ENCODE peak calls at places on chromosome 4, in eight cellular contexts. W, H, X, R, A, D, C and F are unnamed samples.
A peak's percentile ranks its signal among the peaks of the same experiment; 100 is the strongest.

GRCh38 chr4:36485885-36486284 is 204.5 kb downstream of the DTHD1 start:
- DNase-seq in W (no peak), H (no peak), X (no peak), R (no peak), A (no peak), D (no peak), C (no peak), F (no peak)

GRCh38 chr4:95428216-95429085 is 120.3 kb downstream of the UNC5C start:
- DNase-seq in W (no peak), H (no peak), X (no peak), R (no peak), A (no peak), D (peak; percentile 5), C (no peak), F (no peak)

GRCh38 chr4:104491826-104492771 is 2.6 kb downstream of the CXXC4 start:
- DNase-seq in W (peak; percentile 74), H (no peak), X (peak; percentile 54), R (no peak), A (peak; percentile 4), D (peak; percentile 1), C (peak; percentile 9), F (no peak)

GRCh38 chr4:18155062-18156041 is 133.8 kb upstream of the LCORL start:
- DNase-seq in W (no peak), H (no peak), X (no peak), R (no peak), A (no peak), D (no peak), C (no peak), F (no peak)

GRCh38 chr4:119559044-119559647 is 69.5 kb downstream of the PDE5A start:
- DNase-seq in W (peak; percentile 66), H (no peak), X (peak; percentile 57), R (peak; percentile 12), A (peak; percentile 4), D (peak; percentile 79), C (no peak), F (peak; percentile 70)

GRCh38 chr4:169933531-169933930 is 92.7 kb downstream of the MFAP3L start:
- DNase-seq in W (no peak), H (no peak), X (no peak), R (no peak), A (no peak), D (no peak), C (no peak), F (no peak)

GRCh38 chr4:30847157-30847556 is 127.0 kb downstream of the PCDH7 start:
- DNase-seq in W (peak; percentile 66), H (no peak), X (no peak), R (no peak), A (no peak), D (no peak), C (no peak), F (no peak)

GRCh38 chr4:82906469-82906868 is 5.9 kb downstream of the THAP9 start:
- DNase-seq in W (no peak), H (no peak), X (no peak), R (no peak), A (no peak), D (no peak), C (no peak), F (no peak)

GRCh38 chr4:15003891-15004700 is 1.8 kb downstream of the CPEB2 start:
- DNase-seq in W (peak; percentile 38), H (peak; percentile 49), X (peak; percentile 42), R (no peak), A (no peak), D (peak; percentile 37), C (peak; percentile 45), F (peak; percentile 9)

GRCh38 chr4:76448211-76448610 is 13.2 kb downstream of the SHROOM3 start:
- DNase-seq in W (no peak), H (no peak), X (no peak), R (no peak), A (no peak), D (no peak), C (no peak), F (no peak)

GRCh38 chr4:97720869-97721432 is 422.3 kb downstream of the STPG2 start:
- DNase-seq in W (peak; percentile 41), H (no peak), X (peak; percentile 67), R (peak; percentile 54), A (no peak), D (peak; percentile 56), C (no peak), F (no peak)

GRCh38 chr4:138308421-138308820 is 66.3 kb upstream of the SLC7A11 start:
- DNase-seq in W (no peak), H (no peak), X (peak; percentile 97), R (no peak), A (no peak), D (peak; percentile 13), C (no peak), F (peak; percentile 18)

GRCh38 chr4:29002151-29002550 is 1718.0 kb upstream of the PCDH7 start:
- DNase-seq in W (peak; percentile 55), H (no peak), X (no peak), R (no peak), A (no peak), D (no peak), C (no peak), F (no peak)

GRCh38 chr4:87662871-87663270 is 12.8 kb downstream of the DMP1 start:
- DNase-seq in W (no peak), H (no peak), X (no peak), R (no peak), A (no peak), D (no peak), C (no peak), F (no peak)

GRCh38 chr4:83334425-83335241 is at the start of gene HPSE:
- DNase-seq in W (peak; percentile 93), H (peak; percentile 88), X (peak; percentile 87), R (peak; percentile 49), A (peak; percentile 50), D (peak; percentile 93), C (peak; percentile 95), F (peak; percentile 50)

GRCh38 chr4:81227138-81227537 is 12.1 kb upstream of the PRKG2 start:
- DNase-seq in W (no peak), H (no peak), X (no peak), R (no peak), A (no peak), D (no peak), C (no peak), F (no peak)

GRCh38 chr4:140296335-140296753 is 77.1 kb upstream of the SCOC start:
- DNase-seq in W (no peak), H (peak; percentile 29), X (peak; percentile 63), R (peak; percentile 27), A (peak; percentile 36), D (peak; percentile 75), C (peak; percentile 40), F (peak; percentile 97)

GRCh38 chr4:139084425-139085093 is 69.0 kb downstream of the NOCT start:
- DNase-seq in W (no peak), H (no peak), X (no peak), R (no peak), A (peak; percentile 60), D (no peak), C (no peak), F (no peak)

GRCh38 chr4:93414041-93414440 is 414.5 kb upstream of the ATOH1 start:
- DNase-seq in W (no peak), H (no peak), X (no peak), R (no peak), A (no peak), D (no peak), C (no peak), F (no peak)

GRCh38 chr4:164221631-164222030 is 532.3 kb upstream of the SMIM31 start:
- DNase-seq in W (no peak), H (no peak), X (peak; percentile 53), R (peak; percentile 61), A (no peak), D (no peak), C (no peak), F (no peak)

GRCh38 chr4:38805530-38806145 is 1.0 kb upstream of the TLR1 start:
- DNase-seq in W (no peak), H (no peak), X (no peak), R (no peak), A (no peak), D (peak; percentile 39), C (peak; percentile 48), F (no peak)

GRCh38 chr4:150212927-150213326 is 134.7 kb downstream of the DCLK2 start:
- DNase-seq in W (no peak), H (no peak), X (peak; percentile 94), R (no peak), A (no peak), D (no peak), C (no peak), F (no peak)

GRCh38 chr4:185463541-185463940 is 8.0 kb downstream of the CCDC110 start:
- DNase-seq in W (no peak), H (no peak), X (no peak), R (no peak), A (no peak), D (no peak), C (no peak), F (no peak)

GRCh38 chr4:121229993-121230392 is 65.9 kb upstream of the TNIP3 start:
- DNase-seq in W (no peak), H (no peak), X (no peak), R (no peak), A (no peak), D (no peak), C (no peak), F (no peak)

GRCh38 chr4:89799071-89799470 is 37.9 kb downstream of the SNCA start:
- DNase-seq in W (no peak), H (no peak), X (no peak), R (no peak), A (no peak), D (no peak), C (no peak), F (no peak)

GRCh38 chr4:26424143-26424542 is 66.1 kb downstream of the CCKAR start:
- DNase-seq in W (no peak), H (no peak), X (no peak), R (no peak), A (no peak), D (no peak), C (no peak), F (no peak)
- H3K4me3 ChIP-seq in W (no peak overlapping the region), H (no peak overlapping the region), X (no peak overlapping the region), R (no peak overlapping the region), A (no peak overlapping the region), D (no peak overlapping the region), C (no peak overlapping the region), F (no peak overlapping the region)

GRCh38 chr4:103478729-103479128 is 241.1 kb downstream of the TACR3 start:
- DNase-seq in W (no peak), H (no peak), X (no peak), R (no peak), A (no peak), D (no peak), C (no peak), F (no peak)
- TF ChIP-seq CTCF in W (no peak), H (no peak), X (no peak), R (peak; percentile 42), A (no peak), D (no peak), C (no peak), F (peak; percentile 31)

GRCh38 chr4:136203199-136203598 is 1329.1 kb downstream of the PCDH18 start:
- DNase-seq in W (peak; percentile 44), H (no peak), X (no peak), R (no peak), A (no peak), D (no peak), C (no peak), F (no peak)
- H3K4me3 ChIP-seq in W (no peak overlapping the region), H (no peak overlapping the region), X (no peak overlapping the region), R (no peak overlapping the region), A (no peak overlapping the region), D (no peak overlapping the region), C (no peak overlapping the region), F (no peak overlapping the region)

DNA sequence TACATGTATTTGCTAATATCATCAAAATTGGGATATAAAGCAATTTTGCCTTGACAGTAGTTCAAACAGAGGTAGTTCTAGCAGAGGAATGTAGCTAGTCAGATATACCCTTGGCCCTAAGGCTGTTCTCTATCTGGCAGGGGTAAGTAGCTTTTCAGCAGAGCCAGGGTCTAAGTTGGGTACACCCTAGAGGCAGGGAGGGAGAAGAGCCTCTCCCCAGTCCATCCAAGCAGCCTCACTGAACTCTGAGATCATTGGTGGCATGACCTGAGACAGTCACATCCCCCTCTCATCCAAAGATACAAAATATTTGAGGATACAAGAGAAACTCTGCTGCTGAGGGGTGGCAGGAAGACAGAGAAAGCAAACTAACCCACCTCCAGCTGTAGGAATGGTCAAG is 343.7 kb downstream of the DHX15 start:
- DNase-seq in W (peak; percentile 44), H (no peak), X (no peak), R (no peak), A (no peak), D (no peak), C (no peak), F (no peak)
- TF ChIP-seq CTCF in W (no peak), H (no peak), X (no peak), R (no peak), A (no peak), D (no peak), C (no peak), F (no peak)